ENCODE peak calls at places on chromosome 11, in six cellular contexts. K, P, R, G, Q and L are unnamed samples.

GRCh38 chr11:103851166-103851651 is 185.2 kb upstream of the DDI1 start:
- DNase-seq in K (no peak), P (no peak), R (no peak), G (no peak), Q (peak; percentile 65), L (no peak)

GRCh38 chr11:67617243-67617953 is 10.7 kb downstream of the NDUFV1 start:
- DNase-seq in K (no peak), P (no peak), R (no peak), G (no peak), Q (no peak), L (no peak)

GRCh38 chr11:44793350-44794090 is 66.8 kb downstream of the TSPAN18 start:
- DNase-seq in K (no peak), P (no peak), R (no peak), G (no peak), Q (peak; percentile 49), L (no peak)

GRCh38 chr11:46697303-46697702 is 3.1 kb downstream of the ARHGAP1 start:
- DNase-seq in K (no peak), P (no peak), R (no peak), G (no peak), Q (peak; percentile 38), L (no peak)

GRCh38 chr11:121596195-121597145 is 143.7 kb upstream of the SORL1-AS1 start:
- DNase-seq in K (no peak), P (peak; percentile 36), R (no peak), G (no peak), Q (no peak), L (peak; percentile 37)

GRCh38 chr11:130872961-130873360 is 43.3 kb downstream of the SNX19 start:
- DNase-seq in K (no peak), P (peak; percentile 59), R (no peak), G (no peak), Q (peak; percentile 59), L (peak; percentile 50)

GRCh38 chr11:36363361-36364272 is 67.5 kb downstream of the PRR5L start:
- DNase-seq in K (no peak), P (no peak), R (peak; percentile 40), G (no peak), Q (no peak), L (no peak)

GRCh38 chr11:8631395-8632110 is 37.5 kb upstream of the STK33 start:
- DNase-seq in K (no peak), P (peak; percentile 79), R (no peak), G (no peak), Q (peak; percentile 82), L (peak; percentile 48)

GRCh38 chr11:70756756-70757155 is 358.4 kb downstream of the CTTN start:
- DNase-seq in K (no peak), P (no peak), R (no peak), G (no peak), Q (no peak), L (no peak)

GRCh38 chr11:114315749-114316368 is 19.7 kb downstream of the NNMT start:
- DNase-seq in K (no peak), P (no peak), R (no peak), G (peak; percentile 60), Q (peak; percentile 46), L (no peak)

GRCh38 chr11:45662665-45663485 is 2.5 kb downstream of the CHST1 start:
- DNase-seq in K (no peak), P (peak; percentile 80), R (no peak), G (no peak), Q (peak; percentile 93), L (peak; percentile 71)

GRCh38 chr11:60125962-60126585 is 37.6 kb downstream of the MS4A2 start:
- DNase-seq in K (no peak), P (no peak), R (no peak), G (no peak), Q (no peak), L (no peak)

GRCh38 chr11:67290801-67291200 is 1.7 kb downstream of the ANKRD13D start:
- DNase-seq in K (no peak), P (no peak), R (no peak), G (no peak), Q (peak; percentile 61), L (peak; percentile 41)

GRCh38 chr11:70621241-70621640 is 222.9 kb downstream of the CTTN start:
- DNase-seq in K (no peak), P (no peak), R (no peak), G (no peak), Q (no peak), L (no peak)

GRCh38 chr11:66866007-66866406 is 9.1 kb downstream of the LRFN4 start:
- DNase-seq in K (no peak), P (no peak), R (no peak), G (no peak), Q (no peak), L (no peak)

GRCh38 chr11:90113541-90113940 is 20.9 kb upstream of the NAALAD2 start:
- DNase-seq in K (no peak), P (no peak), R (peak; percentile 6), G (no peak), Q (peak; percentile 13), L (no peak)

GRCh38 chr11:36899796-36900195 is 301.8 kb upstream of the RAG2 start:
- DNase-seq in K (no peak), P (no peak), R (no peak), G (no peak), Q (no peak), L (no peak)

GRCh38 chr11:79436911-79437273 is 3.9 kb downstream of the TENM4 start:
- DNase-seq in K (no peak), P (no peak), R (no peak), G (no peak), Q (no peak), L (no peak)

GRCh38 chr11:8218840-8219239 is 44.8 kb downstream of the LMO1 start:
- DNase-seq in K (no peak), P (no peak), R (no peak), G (no peak), Q (no peak), L (no peak)

GRCh38 chr11:3995307-3995706 is 99.3 kb upstream of the RRM1 start:
- DNase-seq in K (no peak), P (no peak), R (no peak), G (no peak), Q (no peak), L (no peak)

GRCh38 chr11:25970726-25971508 is 361.0 kb upstream of the ANO3 start:
- DNase-seq in K (no peak), P (no peak), R (peak; percentile 41), G (no peak), Q (no peak), L (no peak)

GRCh38 chr11:102204174-102204573 is 93.9 kb downstream of the YAP1 start:
- DNase-seq in K (no peak), P (no peak), R (no peak), G (no peak), Q (no peak), L (no peak)

GRCh38 chr11:10898763-10899541 is 41.1 kb upstream of the ZBED5 start:
- DNase-seq in K (no peak), P (peak; percentile 85), R (no peak), G (no peak), Q (no peak), L (no peak)

GRCh38 chr11:57491371-57492061 is 24.0 kb downstream of the SLC43A1 start:
- DNase-seq in K (no peak), P (no peak), R (peak; percentile 59), G (peak; percentile 50), Q (peak; percentile 44), L (no peak)

GRCh38 chr11:113773092-113773415 is 438 bp downstream of the ZW10 start:
- DNase-seq in K (no peak), P (peak; percentile 4), R (peak; percentile 8), G (peak; percentile 29), Q (peak; percentile 29), L (no peak)

GRCh38 chr11:67468509-67468834 is 579 bp downstream of the TMEM134 start:
- DNase-seq in K (no peak), P (no peak), R (peak; percentile 46), G (no peak), Q (no peak), L (no peak)

GRCh38 chr11:1546077-1546535 is 26.0 kb downstream of the DUSP8 start:
- DNase-seq in K (no peak), P (no peak), R (no peak), G (no peak), Q (no peak), L (no peak)

GRCh38 chr11:1549355-1550330 is 22.4 kb downstream of the DUSP8 start:
- DNase-seq in K (no peak), P (no peak), R (peak; percentile 10), G (no peak), Q (no peak), L (no peak)

GRCh38 chr11:1548221-1549070 is 23.6 kb downstream of the DUSP8 start:
- DNase-seq in K (peak; percentile 90), P (peak; percentile 24), R (no peak), G (peak; percentile 86), Q (peak; percentile 40), L (peak; percentile 7)

GRCh38 chr11:1546536-1547466 is 25.3 kb downstream of the DUSP8 start:
- DNase-seq in K (no peak), P (peak; percentile 26), R (peak; percentile 45), G (peak; percentile 60), Q (peak; percentile 22), L (no peak)

DNA sequence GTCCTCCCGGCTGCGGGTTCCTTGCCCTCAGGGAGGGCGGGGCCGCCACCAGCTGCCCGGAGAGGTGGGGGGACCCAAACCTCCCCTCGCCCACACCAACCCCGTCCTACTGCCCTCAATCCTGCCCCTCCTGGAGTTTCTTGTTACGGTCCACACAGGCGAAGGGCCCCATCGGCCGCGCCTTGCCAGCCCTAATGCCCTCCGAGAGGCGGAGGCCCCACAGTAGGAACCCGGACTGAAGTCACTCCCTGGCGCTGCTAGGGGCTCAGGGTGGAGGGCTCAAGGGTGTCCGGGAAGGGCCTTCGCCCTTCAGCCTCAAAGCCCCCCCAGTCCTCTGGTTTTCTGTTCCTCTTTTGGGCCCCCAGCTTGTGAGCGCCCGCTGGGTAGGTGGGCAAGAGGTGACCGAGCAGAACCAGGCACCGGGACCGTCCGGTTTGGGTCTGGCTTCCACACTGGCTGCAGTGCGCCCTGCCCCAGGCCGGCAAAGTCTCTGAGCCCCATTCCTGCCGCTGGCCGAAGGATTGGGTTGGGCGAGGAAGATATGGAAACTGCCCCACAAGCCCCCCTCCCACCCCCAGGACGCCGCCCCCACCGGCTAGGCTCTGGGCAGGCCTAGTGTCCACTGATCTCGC is 24.5 kb downstream of the DUSP8 start:
- DNase-seq in K (no peak), P (no peak), R (no peak), G (no peak), Q (no peak), L (no peak)
- H3K4me3 ChIP-seq in K (peak overlapping the region; percentile 83), P (no peak overlapping the region), R (no peak overlapping the region), G (peak overlapping the region; percentile 44), Q (no peak overlapping the region), L (no peak overlapping the region)

GRCh38 chr11:62805044-62805892 is at the start of gene NXF1:
- DNase-seq in K (peak; percentile 95), P (peak; percentile 92), R (peak; percentile 97), G (peak; percentile 97), Q (peak; percentile 96), L (peak; percentile 74)
- TF ChIP-seq CTCF in K (no peak), P (no peak), R (peak; percentile 27), G (no peak), Q (peak; percentile 9), L (no peak)

GRCh38 chr11:75330279-75330678 is 21.2 kb downstream of the ARRB1 start:
- DNase-seq in K (no peak), P (no peak), R (no peak), G (peak; percentile 65), Q (no peak), L (no peak)
- H3K4me3 ChIP-seq in K (no peak overlapping the region), P (no peak overlapping the region), R (no peak overlapping the region), G (no peak overlapping the region), Q (no peak overlapping the region), L (no peak overlapping the region)

GRCh38 chr11:127471662-127472061 is 471.1 kb upstream of the KIRREL3 start:
- DNase-seq in K (no peak), P (no peak), R (no peak), G (no peak), Q (no peak), L (no peak)
- TF ChIP-seq CTCF in K (no peak), P (no peak), R (peak; percentile 73), G (no peak), Q (no peak), L (no peak)

GRCh38 chr11:96567193-96567592 is 177.4 kb downstream of the JRKL start:
- DNase-seq in K (no peak), P (no peak), R (no peak), G (no peak), Q (peak; percentile 31), L (no peak)
- H3K4me3 ChIP-seq in K (peak overlapping the region; percentile 47), P (no peak overlapping the region), R (no peak overlapping the region), G (peak overlapping the region; percentile 1), Q (peak overlapping the region; percentile 39), L (no peak overlapping the region)